ENCODE peak calls at places on chromosomes 7 and 10, in seven cellular contexts. Y is midbrain, B is uterus, M is RWPE2, S is epithelial cell of prostate, I is GM23248, C is cardiac fibroblast. K is an unnamed sample.

GRCh38 chr7:118245267-118246040 is 20.9 kb downstream of the ANKRD7 start:
- DNase-seq in Y (no peak), B (no peak), M (no peak), S (no peak), I (peak), C (no peak), K (no peak)

GRCh38 chr10:111820471-111820870 is 363.1 kb downstream of the GPAM start:
- DNase-seq in Y (no peak), B (no peak), M (no peak), S (no peak), I (no peak), C (no peak), K (no peak)

GRCh38 chr10:77168861-77169260 is 468.7 kb downstream of the KCNMA1 start:
- DNase-seq in Y (no peak), B (no peak), M (no peak), S (peak), I (no peak), C (no peak), K (no peak)

GRCh38 chr7:116706668-116707126 is 34.7 kb downstream of the MET start:
- DNase-seq in Y (no peak), B (no peak), M (no peak), S (no peak), I (peak), C (peak), K (peak)

GRCh38 chr7:6117533-6117932 is 86.4 kb downstream of the ANKRD61 start:
- DNase-seq in Y (no peak), B (no peak), M (no peak), S (no peak), I (no peak), C (no peak), K (no peak)

GRCh38 chr10:123926401-123927264 is 35.0 kb upstream of the CPXM2 start:
- DNase-seq in Y (no peak), B (no peak), M (no peak), S (no peak), I (peak), C (no peak), K (peak)

GRCh38 chr7:7438851-7439250 is 96.8 kb downstream of the COL28A1 start:
- DNase-seq in Y (no peak), B (no peak), M (peak), S (peak), I (peak), C (peak), K (peak)

GRCh38 chr10:129534826-129535225 is 67.8 kb downstream of the MGMT start:
- DNase-seq in Y (no peak), B (no peak), M (no peak), S (no peak), I (no peak), C (no peak), K (no peak)

GRCh38 chr10:13728898-13729535 is 142.3 kb downstream of the PRPF18 start:
- DNase-seq in Y (no peak), B (no peak), M (no peak), S (no peak), I (no peak), C (no peak), K (no peak)

GRCh38 chr7:80584778-80585177 is 53.7 kb upstream of the CD36 start:
- DNase-seq in Y (no peak), B (no peak), M (no peak), S (peak), I (peak), C (peak), K (peak)

GRCh38 chr7:100493476-100494264 is 9.9 kb downstream of the NYAP1 start:
- DNase-seq in Y (peak), B (peak), M (no peak), S (no peak), I (no peak), C (no peak), K (no peak)

GRCh38 chr10:67763499-67764011 is 67.6 kb upstream of the CTNNA3 start:
- DNase-seq in Y (peak), B (peak), M (no peak), S (no peak), I (peak), C (peak), K (peak)

GRCh38 chr10:29304259-29305030 is 15.6 kb downstream of the LYZL1 start:
- DNase-seq in Y (peak), B (peak), M (no peak), S (no peak), I (peak), C (peak), K (peak)

GRCh38 chr7:1452205-1452604 is 7.1 kb downstream of the MICALL2 start:
- DNase-seq in Y (no peak), B (no peak), M (no peak), S (no peak), I (no peak), C (no peak), K (no peak)

GRCh38 chr10:8058274-8059111 is 4.0 kb downstream of the GATA3 start:
- DNase-seq in Y (no peak), B (no peak), M (no peak), S (no peak), I (no peak), C (no peak), K (no peak)

GRCh38 chr10:61897671-61898434 is 3.6 kb upstream of the ARID5B start:
- DNase-seq in Y (peak), B (peak), M (no peak), S (no peak), I (peak), C (peak), K (peak)

GRCh38 chr10:14838582-14839304 is 637 bp downstream of the HSPA14 start:
- DNase-seq in Y (no peak), B (no peak), M (no peak), S (no peak), I (peak), C (peak), K (peak)

GRCh38 chr10:76430330-76430729 is 998.9 kb downstream of the LRMDA start:
- DNase-seq in Y (no peak), B (no peak), M (no peak), S (no peak), I (peak), C (no peak), K (peak)

GRCh38 chr7:974172-974571 is 1.2 kb downstream of the COX19 start:
- DNase-seq in Y (no peak), B (no peak), M (no peak), S (no peak), I (peak), C (peak), K (no peak)

GRCh38 chr10:32199724-32200394 is 143.6 kb upstream of the KIF5B start:
- DNase-seq in Y (peak), B (no peak), M (no peak), S (no peak), I (no peak), C (no peak), K (no peak)

GRCh38 chr7:138000081-138000701 is 1.7 kb downstream of the CREB3L2 start:
- DNase-seq in Y (peak), B (peak), M (no peak), S (no peak), I (peak), C (peak), K (peak)

GRCh38 chr7:53350241-53350640 is 314.8 kb downstream of the POM121L12 start:
- DNase-seq in Y (no peak), B (no peak), M (no peak), S (no peak), I (no peak), C (no peak), K (no peak)

GRCh38 chr7:30647589-30647988 is 34.7 kb downstream of the CRHR2 start:
- DNase-seq in Y (no peak), B (no peak), M (no peak), S (no peak), I (no peak), C (no peak), K (no peak)

GRCh38 chr7:29987821-29988317 is 1.7 kb downstream of the SCRN1 start:
- DNase-seq in Y (no peak), B (peak), M (no peak), S (peak), I (peak), C (peak), K (peak)

GRCh38 chr10:46228076-46229071 is 58.4 kb upstream of the ANTXRL start:
- DNase-seq in Y (peak), B (peak), M (peak), S (no peak), I (peak), C (peak), K (peak)

GRCh38 chr10:5659702-5660528 is 6.5 kb downstream of the ASB13 start:
- DNase-seq in Y (no peak), B (peak), M (peak), S (peak), I (peak), C (peak), K (peak)

GRCh38 chr10:79927111-79927828 is 21.6 kb downstream of the SFTPD start:
- DNase-seq in Y (peak), B (no peak), M (no peak), S (no peak), I (no peak), C (no peak), K (no peak)

GRCh38 chr10:11687779-11688447 is 54.3 kb upstream of the ECHDC3 start:
- DNase-seq in Y (no peak), B (no peak), M (peak), S (peak), I (no peak), C (no peak), K (no peak)

K was measured in EH.